ENCODE peak calls at places on chromosomes 13 and 19, in six cellular contexts. Q is HL-60, S is pancreas, O is heart left ventricle, D is mammary epithelial cell, J is GM20000. R is an unnamed sample.

GRCh38 chr13:97256343-97256783 is 34.2 kb downstream of the MBNL2 start:
- DNase-seq in Q (no peak), S (peak), O (no peak), D (peak), J (no peak), R (no peak)

GRCh38 chr13:75670496-75670895 is 34.4 kb downstream of the LMO7 start:
- DNase-seq in Q (no peak), S (no peak), O (no peak), D (no peak), J (no peak), R (no peak)

GRCh38 chr13:99298056-99298455 is 9.1 kb downstream of the GPR183 start:
- DNase-seq in Q (no peak), S (no peak), O (no peak), D (no peak), J (no peak), R (no peak)

GRCh38 chr13:98658131-98658530 is 81.2 kb upstream of the STK24 start:
- DNase-seq in Q (no peak), S (no peak), O (no peak), D (peak), J (no peak), R (no peak)

GRCh38 chr13:94444826-94445225 is 34.7 kb downstream of the DCT start:
- DNase-seq in Q (no peak), S (no peak), O (no peak), D (no peak), J (no peak), R (no peak)

GRCh38 chr13:113559901-113560644 is 24.5 kb upstream of the TFDP1 start:
- DNase-seq in Q (no peak), S (no peak), O (no peak), D (no peak), J (no peak), R (no peak)

GRCh38 chr19:17109962-17110598 is 34.5 kb downstream of the MYO9B start:
- DNase-seq in Q (peak), S (peak), O (peak), D (no peak), J (peak), R (peak)

GRCh38 chr13:80010286-80010831 is 330.6 kb downstream of the SPRY2 start:
- DNase-seq in Q (no peak), S (no peak), O (no peak), D (no peak), J (no peak), R (no peak)

GRCh38 chr13:100530645-100531044 is 57.9 kb downstream of the GGACT start:
- DNase-seq in Q (no peak), S (no peak), O (no peak), D (no peak), J (no peak), R (no peak)

GRCh38 chr13:24651718-24652345 is 28.4 kb upstream of the ATP12A start:
- DNase-seq in Q (no peak), S (no peak), O (no peak), D (peak), J (no peak), R (no peak)

GRCh38 chr13:23381877-23382276 is 51.6 kb downstream of the SACS start:
- DNase-seq in Q (no peak), S (no peak), O (no peak), D (no peak), J (no peak), R (no peak)

GRCh38 chr13:82664183-82664582 is 1218.1 kb downstream of the SLITRK1 start:
- DNase-seq in Q (no peak), S (no peak), O (no peak), D (no peak), J (no peak), R (no peak)

GRCh38 chr19:14782978-14783545 is 4.7 kb upstream of the ADGRE2 start:
- DNase-seq in Q (no peak), S (no peak), O (no peak), D (no peak), J (no peak), R (no peak)

GRCh38 chr19:34313188-34313587 is 51.8 kb upstream of the GPI start:
- DNase-seq in Q (no peak), S (no peak), O (no peak), D (peak), J (no peak), R (no peak)

GRCh38 chr13:97386832-97387486 is 47.0 kb upstream of the RAP2A start:
- DNase-seq in Q (peak), S (peak), O (peak), D (no peak), J (no peak), R (no peak)

GRCh38 chr13:40580566-40581276 is 85.7 kb downstream of the FOXO1 start:
- DNase-seq in Q (no peak), S (no peak), O (no peak), D (no peak), J (no peak), R (no peak)

GRCh38 chr19:55212447-55212846 is 3.1 kb upstream of the PTPRH start:
- DNase-seq in Q (peak), S (no peak), O (no peak), D (no peak), J (no peak), R (no peak)

GRCh38 chr19:14555918-14556661 is 15.8 kb downstream of the NDUFB7 start:
- DNase-seq in Q (no peak), S (no peak), O (no peak), D (peak), J (no peak), R (no peak)

GRCh38 chr19:33998739-33999345 is 173.5 kb upstream of the LSM14A start:
- DNase-seq in Q (no peak), S (no peak), O (no peak), D (no peak), J (no peak), R (no peak)

GRCh38 chr19:56547535-56547934 is 8.8 kb downstream of the ZFP28 start:
- DNase-seq in Q (no peak), S (no peak), O (no peak), D (no peak), J (no peak), R (no peak)

GRCh38 chr19:35088514-35088913 is 27.1 kb upstream of the FXYD3 start:
- DNase-seq in Q (no peak), S (no peak), O (no peak), D (peak), J (no peak), R (no peak)

GRCh38 chr19:36009220-36009619 is 607 bp upstream of the SYNE4 start:
- DNase-seq in Q (peak), S (no peak), O (peak), D (no peak), J (peak), R (no peak)

GRCh38 chr13:67063036-67063435 is 167.1 kb downstream of the PCDH9 start:
- DNase-seq in Q (no peak), S (no peak), O (no peak), D (peak), J (no peak), R (no peak)

GRCh38 chr19:13169769-13170168 is 19.6 kb downstream of the IER2 start:
- DNase-seq in Q (no peak), S (peak), O (no peak), D (peak), J (no peak), R (no peak)

GRCh38 chr13:108947551-108948030 is 318.2 kb downstream of the MYO16 start:
- DNase-seq in Q (no peak), S (peak), O (no peak), D (no peak), J (no peak), R (no peak)

GRCh38 chr19:14440049-14440448 is 6.9 kb downstream of the PKN1 start:
- DNase-seq in Q (peak), S (peak), O (peak), D (no peak), J (peak), R (peak)

GRCh38 chr19:39845621-39846175 is 481 bp downstream of the FBL start:
- DNase-seq in Q (no peak), S (no peak), O (no peak), D (peak), J (no peak), R (no peak)
- TF ChIP-seq CTCF in Q (no peak), S (no peak), O (no peak), D (peak), J (no peak), R (no peak)

GRCh38 chr13:22256111-22256639 is 585.3 kb downstream of the FGF9 start:
- DNase-seq in Q (no peak), S (no peak), O (no peak), D (no peak), J (no peak), R (no peak)
- TF ChIP-seq CTCF in Q (no peak), S (no peak), O (no peak), D (no peak), J (no peak), R (no peak)

GRCh38 chr19:590750-591098 is 1.0 kb downstream of the HCN2 start:
- DNase-seq in Q (no peak), S (no peak), O (no peak), D (no peak), J (no peak), R (no peak)

GRCh38 chr19:588758-589692 is 656 bp upstream of the HCN2 start:
- DNase-seq in Q (no peak), S (no peak), O (peak), D (no peak), J (no peak), R (no peak)

GRCh38 chr19:589693-590395 is at the start of gene HCN2:
- DNase-seq in Q (no peak), S (no peak), O (no peak), D (no peak), J (no peak), R (no peak)

GRCh38 chr19:590396-590745 is 690 bp downstream of the HCN2 start:
- DNase-seq in Q (no peak), S (no peak), O (peak), D (peak), J (no peak), R (no peak)

GRCh38 chr19:588093-588742 is 1.5 kb upstream of the HCN2 start:
- DNase-seq in Q (peak), S (peak), O (peak), D (peak), J (peak), R (no peak)
- TF ChIP-seq CTCF in Q (peak), S (no peak), O (peak), D (peak), J (peak), R (peak)

GRCh38 chr13:110414283-110414682 is 107.2 kb downstream of the COL4A2 start:
- DNase-seq in Q (no peak), S (no peak), O (no peak), D (no peak), J (no peak), R (no peak)

GRCh38 chr13:110413311-110414040 is 106.4 kb downstream of the COL4A2 start:
- DNase-seq in Q (no peak), S (no peak), O (no peak), D (no peak), J (no peak), R (no peak)

GRCh38 chr13:110411316-110412105 is 104.4 kb downstream of the COL4A2 start:
- DNase-seq in Q (no peak), S (no peak), O (no peak), D (no peak), J (no peak), R (no peak)

GRCh38 chr13:110410906-110411305 is 103.8 kb downstream of the COL4A2 start:
- DNase-seq in Q (no peak), S (no peak), O (no peak), D (no peak), J (no peak), R (no peak)

GRCh38 chr13:110412132-110412912 is 105.2 kb downstream of the COL4A2 start:
- DNase-seq in Q (peak), S (peak), O (peak), D (peak), J (peak), R (peak)
- TF ChIP-seq CTCF in Q (peak), S (peak), O (peak), D (peak), J (peak), R (peak)

GRCh38 chr19:38836438-38837303 is 5.1 kb upstream of the ECH1 start:
- DNase-seq in Q (no peak), S (no peak), O (no peak), D (peak), J (no peak), R (no peak)
- TF ChIP-seq CTCF in Q (no peak), S (no peak), O (no peak), D (no peak), J (no peak), R (no peak)

DNA sequence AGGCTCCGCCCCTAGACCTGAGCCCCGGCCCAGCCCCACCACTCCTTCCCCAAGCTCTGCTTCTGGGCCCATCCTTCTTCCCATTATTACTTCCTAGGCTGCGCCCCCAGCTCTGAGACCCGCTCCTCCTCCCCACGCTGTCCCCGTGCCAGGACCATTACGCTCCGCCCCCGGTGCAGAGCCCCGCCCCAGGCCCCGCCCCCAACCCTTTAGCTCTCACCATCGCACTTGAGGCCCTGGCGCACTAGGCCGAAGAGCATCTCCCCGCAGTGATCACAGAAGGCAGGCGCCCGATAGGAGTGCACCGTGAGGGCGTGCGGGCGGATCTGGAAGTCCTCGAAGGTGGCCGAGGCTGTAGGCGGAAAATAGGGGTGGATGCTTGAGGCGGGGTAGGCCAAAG is 6.2 kb downstream of the PRKD2 start:
- DNase-seq in Q (no peak), S (no peak), O (no peak), D (no peak), J (no peak), R (no peak)
- TF ChIP-seq CTCF in Q (no peak), S (no peak), O (no peak), D (no peak), J (no peak), R (no peak)

GRCh38 chr13:21673592-21674270 is 2.9 kb downstream of the FGF9 start:
- DNase-seq in Q (no peak), S (peak), O (peak), D (peak), J (peak), R (no peak)
- TF ChIP-seq CTCF in Q (no peak), S (no peak), O (no peak), D (no peak), J (no peak), R (no peak)

R was measured in CD14-positive monocyte.